ENCODE peak calls at places on chromosome 15, in eight cellular contexts. N, R, C, M, Q, O, P and Y are unnamed samples.
A peak's percentile ranks its signal among the peaks of the same experiment; 100 is the strongest.

GRCh38 chr15:63133786-63134185 is 12.1 kb downstream of the LACTB start:
- DNase-seq in N (no peak), R (no peak), C (no peak), M (no peak), Q (no peak), O (no peak), P (no peak), Y (no peak)

GRCh38 chr15:68555348-68556037 is 23.3 kb upstream of the CORO2B start:
- DNase-seq in N (no peak), R (no peak), C (no peak), M (no peak), Q (no peak), O (no peak), P (no peak), Y (no peak)

GRCh38 chr15:94294556-94294955 is 63.2 kb downstream of the MCTP2 start:
- DNase-seq in N (no peak), R (no peak), C (no peak), M (no peak), Q (no peak), O (no peak), P (no peak), Y (no peak)

GRCh38 chr15:29090617-29091466 is 178.8 kb downstream of the NSMCE3 start:
- DNase-seq in N (peak; percentile 15), R (peak; percentile 62), C (peak; percentile 21), M (peak; percentile 21), Q (peak; percentile 55), O (peak; percentile 28), P (peak; percentile 62), Y (peak; percentile 1)

GRCh38 chr15:27770086-27770607 is 329.0 kb downstream of the OCA2 start:
- DNase-seq in N (no peak), R (no peak), C (no peak), M (no peak), Q (no peak), O (no peak), P (no peak), Y (no peak)

GRCh38 chr15:69089258-69089657 is 71.2 kb upstream of the GLCE start:
- DNase-seq in N (no peak), R (no peak), C (no peak), M (peak; percentile 20), Q (no peak), O (no peak), P (no peak), Y (no peak)

GRCh38 chr15:67998599-67999122 is 55.5 kb upstream of the PIAS1 start:
- DNase-seq in N (no peak), R (no peak), C (peak; percentile 50), M (no peak), Q (no peak), O (no peak), P (no peak), Y (peak; percentile 62)

GRCh38 chr15:42349178-42349577 is 10.1 kb upstream of the CAPN3 start:
- DNase-seq in N (no peak), R (no peak), C (no peak), M (no peak), Q (no peak), O (no peak), P (no peak), Y (no peak)

GRCh38 chr15:69535101-69535638 is 82.6 kb downstream of the RPLP1 start:
- DNase-seq in N (no peak), R (no peak), C (peak; percentile 72), M (no peak), Q (no peak), O (no peak), P (no peak), Y (no peak)

GRCh38 chr15:40928975-40929729 is at the start of gene DLL4:
- DNase-seq in N (peak; percentile 95), R (no peak), C (peak; percentile 77), M (peak; percentile 86), Q (peak; percentile 33), O (no peak), P (peak; percentile 40), Y (peak; percentile 77)

GRCh38 chr15:66729339-66729951 is 27.4 kb downstream of the SMAD6 start:
- DNase-seq in N (no peak), R (no peak), C (no peak), M (no peak), Q (no peak), O (no peak), P (no peak), Y (no peak)

GRCh38 chr15:51274956-51275355 is 63.4 kb downstream of the CYP19A1 start:
- DNase-seq in N (no peak), R (no peak), C (no peak), M (no peak), Q (no peak), O (no peak), P (no peak), Y (no peak)

GRCh38 chr15:77572186-77572585 is 60.5 kb downstream of the LINGO1 start:
- DNase-seq in N (no peak), R (no peak), C (no peak), M (no peak), Q (no peak), O (no peak), P (no peak), Y (no peak)